ENCODE peak calls at places on chromosomes 4 and X, in ten cellular contexts. One of them, this sample, is unnamed.

GRCh38 chr4:13483142-13484044 is 747 bp downstream of the RAB28 start:
- DNase-seq in SW480: peak
- DNase-seq in lower lobe of right lung: no peak
- DNase-seq in NCI-H510A: peak
- DNase-seq in mucosa of descending colon: no peak
- DNase-seq in NCI-H69: peak
- DNase-seq in activated CD4-positive, CD25-positive, alpha-beta regulatory T cell: no peak
- DNase-seq in GM19239: peak
- DNase-seq in sigmoid colon: peak
- DNase-seq in activated CD8-positive, alpha-beta T cell treated with anti-CD3 and anti-CD28 coated beads for 36 hours: no peak
- DNase-seq in this sample: peak

GRCh38 chr4:14856076-14856926 is 146.0 kb upstream of the CPEB2 start:
- DNase-seq in SW480: peak
- DNase-seq in lower lobe of right lung: peak
- DNase-seq in NCI-H510A: no peak
- DNase-seq in mucosa of descending colon: peak
- DNase-seq in NCI-H69: peak
- DNase-seq in activated CD4-positive, CD25-positive, alpha-beta regulatory T cell: peak
- DNase-seq in GM19239: peak
- DNase-seq in sigmoid colon: peak
- DNase-seq in activated CD8-positive, alpha-beta T cell treated with anti-CD3 and anti-CD28 coated beads for 36 hours: peak
- DNase-seq in this sample: no peak

GRCh38 chrX:143632625-143633387 is 3.1 kb downstream of the SLITRK4 start:
- DNase-seq in SW480: no peak
- DNase-seq in lower lobe of right lung: no peak
- DNase-seq in NCI-H510A: no peak
- DNase-seq in mucosa of descending colon: no peak
- DNase-seq in NCI-H69: peak
- DNase-seq in activated CD4-positive, CD25-positive, alpha-beta regulatory T cell: no peak
- DNase-seq in GM19239: no peak
- DNase-seq in sigmoid colon: no peak
- DNase-seq in activated CD8-positive, alpha-beta T cell treated with anti-CD3 and anti-CD28 coated beads for 36 hours: no peak
- DNase-seq in this sample: peak

GRCh38 chr4:116870667-116871066 is 214.7 kb downstream of the TRAM1L1 start:
- DNase-seq in SW480: no peak
- DNase-seq in lower lobe of right lung: no peak
- DNase-seq in NCI-H510A: no peak
- DNase-seq in mucosa of descending colon: no peak
- DNase-seq in NCI-H69: no peak
- DNase-seq in activated CD4-positive, CD25-positive, alpha-beta regulatory T cell: no peak
- DNase-seq in GM19239: no peak
- DNase-seq in sigmoid colon: no peak
- DNase-seq in activated CD8-positive, alpha-beta T cell treated with anti-CD3 and anti-CD28 coated beads for 36 hours: no peak
- DNase-seq in this sample: peak

GRCh38 chr4:147110473-147110872 is 164.8 kb upstream of the TTC29 start:
- DNase-seq in SW480: no peak
- DNase-seq in lower lobe of right lung: no peak
- DNase-seq in NCI-H510A: no peak
- DNase-seq in mucosa of descending colon: no peak
- DNase-seq in NCI-H69: no peak
- DNase-seq in activated CD4-positive, CD25-positive, alpha-beta regulatory T cell: no peak
- DNase-seq in GM19239: no peak
- DNase-seq in sigmoid colon: no peak
- DNase-seq in activated CD8-positive, alpha-beta T cell treated with anti-CD3 and anti-CD28 coated beads for 36 hours: no peak
- DNase-seq in this sample: no peak

GRCh38 chr4:22824091-22824490 is 131.4 kb downstream of the GBA3 start:
- DNase-seq in SW480: no peak
- DNase-seq in lower lobe of right lung: no peak
- DNase-seq in NCI-H510A: no peak
- DNase-seq in mucosa of descending colon: no peak
- DNase-seq in NCI-H69: peak
- DNase-seq in activated CD4-positive, CD25-positive, alpha-beta regulatory T cell: no peak
- DNase-seq in GM19239: no peak
- DNase-seq in sigmoid colon: no peak
- DNase-seq in activated CD8-positive, alpha-beta T cell treated with anti-CD3 and anti-CD28 coated beads for 36 hours: no peak
- DNase-seq in this sample: no peak

GRCh38 chrX:95703696-95704095 is 980.9 kb upstream of the DIAPH2 start:
- DNase-seq in SW480: no peak
- DNase-seq in lower lobe of right lung: no peak
- DNase-seq in NCI-H510A: no peak
- DNase-seq in mucosa of descending colon: no peak
- DNase-seq in NCI-H69: no peak
- DNase-seq in activated CD4-positive, CD25-positive, alpha-beta regulatory T cell: no peak
- DNase-seq in GM19239: no peak
- DNase-seq in sigmoid colon: no peak
- DNase-seq in activated CD8-positive, alpha-beta T cell treated with anti-CD3 and anti-CD28 coated beads for 36 hours: no peak
- DNase-seq in this sample: no peak

GRCh38 chrX:39985116-39985515 is 112.6 kb downstream of the BCOR start:
- DNase-seq in SW480: no peak
- DNase-seq in lower lobe of right lung: no peak
- DNase-seq in NCI-H510A: no peak
- DNase-seq in mucosa of descending colon: no peak
- DNase-seq in NCI-H69: no peak
- DNase-seq in activated CD4-positive, CD25-positive, alpha-beta regulatory T cell: no peak
- DNase-seq in GM19239: no peak
- DNase-seq in sigmoid colon: no peak
- DNase-seq in activated CD8-positive, alpha-beta T cell treated with anti-CD3 and anti-CD28 coated beads for 36 hours: no peak
- DNase-seq in this sample: no peak

GRCh38 chr4:17283251-17283650 is 228.6 kb downstream of the QDPR start:
- DNase-seq in SW480: no peak
- DNase-seq in lower lobe of right lung: no peak
- DNase-seq in NCI-H510A: no peak
- DNase-seq in mucosa of descending colon: no peak
- DNase-seq in NCI-H69: no peak
- DNase-seq in activated CD4-positive, CD25-positive, alpha-beta regulatory T cell: no peak
- DNase-seq in GM19239: no peak
- DNase-seq in sigmoid colon: no peak
- DNase-seq in activated CD8-positive, alpha-beta T cell treated with anti-CD3 and anti-CD28 coated beads for 36 hours: no peak
- DNase-seq in this sample: no peak

GRCh38 chrX:10325606-10326005 is 168.8 kb downstream of the CLCN4 start:
- DNase-seq in SW480: no peak
- DNase-seq in lower lobe of right lung: no peak
- DNase-seq in NCI-H510A: no peak
- DNase-seq in mucosa of descending colon: no peak
- DNase-seq in NCI-H69: no peak
- DNase-seq in activated CD4-positive, CD25-positive, alpha-beta regulatory T cell: no peak
- DNase-seq in GM19239: no peak
- DNase-seq in sigmoid colon: no peak
- DNase-seq in activated CD8-positive, alpha-beta T cell treated with anti-CD3 and anti-CD28 coated beads for 36 hours: no peak
- DNase-seq in this sample: no peak

GRCh38 chr4:87540176-87541058 is 11.2 kb upstream of the SPARCL1 start:
- DNase-seq in SW480: no peak
- DNase-seq in lower lobe of right lung: no peak
- DNase-seq in NCI-H510A: no peak
- DNase-seq in mucosa of descending colon: no peak
- DNase-seq in NCI-H69: no peak
- DNase-seq in activated CD4-positive, CD25-positive, alpha-beta regulatory T cell: no peak
- DNase-seq in GM19239: no peak
- DNase-seq in sigmoid colon: peak
- DNase-seq in activated CD8-positive, alpha-beta T cell treated with anti-CD3 and anti-CD28 coated beads for 36 hours: no peak
- DNase-seq in this sample: peak

GRCh38 chr4:41155194-41155830 is 59.0 kb downstream of the APBB2 start:
- DNase-seq in SW480: no peak
- DNase-seq in lower lobe of right lung: no peak
- DNase-seq in NCI-H510A: no peak
- DNase-seq in mucosa of descending colon: no peak
- DNase-seq in NCI-H69: no peak
- DNase-seq in activated CD4-positive, CD25-positive, alpha-beta regulatory T cell: no peak
- DNase-seq in GM19239: no peak
- DNase-seq in sigmoid colon: no peak
- DNase-seq in activated CD8-positive, alpha-beta T cell treated with anti-CD3 and anti-CD28 coated beads for 36 hours: no peak
- DNase-seq in this sample: peak

GRCh38 chr4:121998024-121998423 is 46.2 kb upstream of the TRPC3 start:
- DNase-seq in SW480: no peak
- DNase-seq in lower lobe of right lung: no peak
- DNase-seq in NCI-H510A: peak
- DNase-seq in mucosa of descending colon: no peak
- DNase-seq in NCI-H69: peak
- DNase-seq in activated CD4-positive, CD25-positive, alpha-beta regulatory T cell: no peak
- DNase-seq in GM19239: no peak
- DNase-seq in sigmoid colon: no peak
- DNase-seq in activated CD8-positive, alpha-beta T cell treated with anti-CD3 and anti-CD28 coated beads for 36 hours: peak
- DNase-seq in this sample: no peak

GRCh38 chr4:88866862-88867550 is 169.4 kb upstream of the NAP1L5 start:
- DNase-seq in SW480: no peak
- DNase-seq in lower lobe of right lung: no peak
- DNase-seq in NCI-H510A: peak
- DNase-seq in mucosa of descending colon: no peak
- DNase-seq in NCI-H69: no peak
- DNase-seq in activated CD4-positive, CD25-positive, alpha-beta regulatory T cell: no peak
- DNase-seq in GM19239: no peak
- DNase-seq in sigmoid colon: no peak
- DNase-seq in activated CD8-positive, alpha-beta T cell treated with anti-CD3 and anti-CD28 coated beads for 36 hours: no peak
- DNase-seq in this sample: no peak

GRCh38 chr4:90187148-90187884 is 60.1 kb downstream of the CCSER1 start:
- DNase-seq in SW480: peak
- DNase-seq in lower lobe of right lung: no peak
- DNase-seq in NCI-H510A: no peak
- DNase-seq in mucosa of descending colon: no peak
- DNase-seq in NCI-H69: peak
- DNase-seq in activated CD4-positive, CD25-positive, alpha-beta regulatory T cell: no peak
- DNase-seq in GM19239: no peak
- DNase-seq in sigmoid colon: no peak
- DNase-seq in activated CD8-positive, alpha-beta T cell treated with anti-CD3 and anti-CD28 coated beads for 36 hours: no peak
- DNase-seq in this sample: peak

GRCh38 chr4:91427171-91427570 is 876.6 kb upstream of the GRID2 start:
- DNase-seq in SW480: no peak
- DNase-seq in lower lobe of right lung: no peak
- DNase-seq in NCI-H510A: no peak
- DNase-seq in mucosa of descending colon: no peak
- DNase-seq in NCI-H69: no peak
- DNase-seq in activated CD4-positive, CD25-positive, alpha-beta regulatory T cell: no peak
- DNase-seq in GM19239: no peak
- DNase-seq in sigmoid colon: no peak
- DNase-seq in activated CD8-positive, alpha-beta T cell treated with anti-CD3 and anti-CD28 coated beads for 36 hours: no peak
- DNase-seq in this sample: no peak

GRCh38 chr4:74490736-74491135 is 45.8 kb downstream of the AREG start:
- DNase-seq in SW480: no peak
- DNase-seq in lower lobe of right lung: no peak
- DNase-seq in NCI-H510A: no peak
- DNase-seq in mucosa of descending colon: no peak
- DNase-seq in NCI-H69: no peak
- DNase-seq in activated CD4-positive, CD25-positive, alpha-beta regulatory T cell: no peak
- DNase-seq in GM19239: no peak
- DNase-seq in sigmoid colon: no peak
- DNase-seq in activated CD8-positive, alpha-beta T cell treated with anti-CD3 and anti-CD28 coated beads for 36 hours: no peak
- DNase-seq in this sample: no peak

GRCh38 chr4:48369248-48369647 is 27.9 kb downstream of the SLAIN2 start:
- DNase-seq in SW480: no peak
- DNase-seq in lower lobe of right lung: no peak
- DNase-seq in NCI-H510A: no peak
- DNase-seq in mucosa of descending colon: no peak
- DNase-seq in NCI-H69: no peak
- DNase-seq in activated CD4-positive, CD25-positive, alpha-beta regulatory T cell: no peak
- DNase-seq in GM19239: no peak
- DNase-seq in sigmoid colon: no peak
- DNase-seq in activated CD8-positive, alpha-beta T cell treated with anti-CD3 and anti-CD28 coated beads for 36 hours: no peak
- DNase-seq in this sample: no peak

GRCh38 chr4:121226362-121226761 is 62.2 kb upstream of the TNIP3 start:
- DNase-seq in SW480: no peak
- DNase-seq in lower lobe of right lung: no peak
- DNase-seq in NCI-H510A: no peak
- DNase-seq in mucosa of descending colon: no peak
- DNase-seq in NCI-H69: no peak
- DNase-seq in activated CD4-positive, CD25-positive, alpha-beta regulatory T cell: no peak
- DNase-seq in GM19239: no peak
- DNase-seq in sigmoid colon: no peak
- DNase-seq in activated CD8-positive, alpha-beta T cell treated with anti-CD3 and anti-CD28 coated beads for 36 hours: no peak
- DNase-seq in this sample: no peak

GRCh38 chr4:140568507-140569306 is at the start of gene UCP1:
- DNase-seq in SW480: peak
- DNase-seq in lower lobe of right lung: peak
- DNase-seq in NCI-H510A: no peak
- DNase-seq in mucosa of descending colon: peak
- DNase-seq in NCI-H69: peak
- DNase-seq in activated CD4-positive, CD25-positive, alpha-beta regulatory T cell: no peak
- DNase-seq in GM19239: no peak
- DNase-seq in sigmoid colon: no peak
- DNase-seq in activated CD8-positive, alpha-beta T cell treated with anti-CD3 and anti-CD28 coated beads for 36 hours: peak
- DNase-seq in this sample: peak

GRCh38 chr4:108779958-108780357 is 17.1 kb upstream of the ETNPPL start:
- DNase-seq in SW480: no peak
- DNase-seq in lower lobe of right lung: no peak
- DNase-seq in NCI-H510A: no peak
- DNase-seq in mucosa of descending colon: no peak
- DNase-seq in NCI-H69: no peak
- DNase-seq in activated CD4-positive, CD25-positive, alpha-beta regulatory T cell: no peak
- DNase-seq in GM19239: no peak
- DNase-seq in sigmoid colon: no peak
- DNase-seq in activated CD8-positive, alpha-beta T cell treated with anti-CD3 and anti-CD28 coated beads for 36 hours: no peak
- DNase-seq in this sample: no peak

GRCh38 chr4:56817840-56818491 is 3.5 kb downstream of the SPINK2 start:
- DNase-seq in SW480: no peak
- DNase-seq in lower lobe of right lung: no peak
- DNase-seq in NCI-H510A: no peak
- DNase-seq in mucosa of descending colon: no peak
- DNase-seq in NCI-H69: no peak
- DNase-seq in activated CD4-positive, CD25-positive, alpha-beta regulatory T cell: no peak
- DNase-seq in GM19239: peak
- DNase-seq in sigmoid colon: no peak
- DNase-seq in activated CD8-positive, alpha-beta T cell treated with anti-CD3 and anti-CD28 coated beads for 36 hours: peak
- DNase-seq in this sample: no peak

GRCh38 chrX:10288400-10288799 is 131.6 kb downstream of the CLCN4 start:
- DNase-seq in SW480: no peak
- DNase-seq in lower lobe of right lung: no peak
- DNase-seq in NCI-H510A: no peak
- DNase-seq in mucosa of descending colon: no peak
- DNase-seq in NCI-H69: no peak
- DNase-seq in activated CD4-positive, CD25-positive, alpha-beta regulatory T cell: no peak
- DNase-seq in GM19239: no peak
- DNase-seq in sigmoid colon: no peak
- DNase-seq in activated CD8-positive, alpha-beta T cell treated with anti-CD3 and anti-CD28 coated beads for 36 hours: no peak
- DNase-seq in this sample: no peak

GRCh38 chr4:102526532-102526931 is 25.4 kb downstream of the NFKB1 start:
- DNase-seq in SW480: no peak
- DNase-seq in lower lobe of right lung: no peak
- DNase-seq in NCI-H510A: no peak
- DNase-seq in mucosa of descending colon: no peak
- DNase-seq in NCI-H69: no peak
- DNase-seq in activated CD4-positive, CD25-positive, alpha-beta regulatory T cell: no peak
- DNase-seq in GM19239: no peak
- DNase-seq in sigmoid colon: no peak
- DNase-seq in activated CD8-positive, alpha-beta T cell treated with anti-CD3 and anti-CD28 coated beads for 36 hours: no peak
- DNase-seq in this sample: no peak

GRCh38 chr4:61003301-61003700 is 196.8 kb upstream of the ADGRL3 start:
- DNase-seq in SW480: peak
- DNase-seq in lower lobe of right lung: no peak
- DNase-seq in NCI-H510A: no peak
- DNase-seq in mucosa of descending colon: no peak
- DNase-seq in NCI-H69: no peak
- DNase-seq in activated CD4-positive, CD25-positive, alpha-beta regulatory T cell: no peak
- DNase-seq in GM19239: no peak
- DNase-seq in sigmoid colon: no peak
- DNase-seq in activated CD8-positive, alpha-beta T cell treated with anti-CD3 and anti-CD28 coated beads for 36 hours: no peak
- DNase-seq in this sample: no peak

GRCh38 chrX:48531359-48531954 is 8.1 kb upstream of the TBC1D25 start:
- DNase-seq in SW480: peak
- DNase-seq in lower lobe of right lung: no peak
- DNase-seq in NCI-H510A: no peak
- DNase-seq in mucosa of descending colon: no peak
- DNase-seq in NCI-H69: no peak
- DNase-seq in activated CD4-positive, CD25-positive, alpha-beta regulatory T cell: no peak
- DNase-seq in GM19239: no peak
- DNase-seq in sigmoid colon: peak
- DNase-seq in activated CD8-positive, alpha-beta T cell treated with anti-CD3 and anti-CD28 coated beads for 36 hours: no peak
- DNase-seq in this sample: no peak

GRCh38 chr4:163273922-163274321 is 58.5 kb downstream of the NPY1R start:
- DNase-seq in SW480: no peak
- DNase-seq in lower lobe of right lung: no peak
- DNase-seq in NCI-H510A: no peak
- DNase-seq in mucosa of descending colon: no peak
- DNase-seq in NCI-H69: no peak
- DNase-seq in activated CD4-positive, CD25-positive, alpha-beta regulatory T cell: no peak
- DNase-seq in GM19239: no peak
- DNase-seq in sigmoid colon: no peak
- DNase-seq in activated CD8-positive, alpha-beta T cell treated with anti-CD3 and anti-CD28 coated beads for 36 hours: no peak
- DNase-seq in this sample: no peak

GRCh38 chrX:47264507-47265173 is 31.8 kb downstream of the USP11 start:
- DNase-seq in SW480: no peak
- DNase-seq in lower lobe of right lung: no peak
- DNase-seq in NCI-H510A: no peak
- DNase-seq in mucosa of descending colon: no peak
- DNase-seq in NCI-H69: no peak
- DNase-seq in activated CD4-positive, CD25-positive, alpha-beta regulatory T cell: no peak
- DNase-seq in GM19239: no peak
- DNase-seq in sigmoid colon: no peak
- DNase-seq in activated CD8-positive, alpha-beta T cell treated with anti-CD3 and anti-CD28 coated beads for 36 hours: peak
- DNase-seq in this sample: no peak

This sample was measured in left kidney.